ENCODE peak calls at places on chromosome 7, in nine cellular contexts. One of them, this sample, is unnamed.

GRCh38 chr7:18895456-18895855 is 222.0 kb downstream of the TWIST1 start:
- DNase-seq in HCT116: peak; percentile 53
- DNase-seq in PC-3: peak; percentile 89
- DNase-seq in SK-N-SH: no peak
- DNase-seq in PC-9: peak; percentile 85
- DNase-seq in GM23338: no peak
- DNase-seq in OCI-LY7: no peak
- DNase-seq in GM23248: peak; percentile 79
- DNase-seq in Karpas-422: no peak
- DNase-seq in this sample: no peak

GRCh38 chr7:76220185-76221057 is 18.7 kb downstream of the SRRM3 start:
- DNase-seq in PC-3: peak; percentile 16
- DNase-seq in HCT116: no peak
- DNase-seq in GM23248: peak; percentile 59
- DNase-seq in OCI-LY7: no peak
- DNase-seq in PC-9: no peak
- DNase-seq in GM23338: peak; percentile 94
- DNase-seq in Karpas-422: no peak
- DNase-seq in SK-N-SH: peak; percentile 81
- DNase-seq in this sample: peak; percentile 71

GRCh38 chr7:16492513-16493062 is 27.1 kb upstream of the SOSTDC1 start:
- DNase-seq in PC-9: peak; percentile 54
- DNase-seq in Karpas-422: no peak
- DNase-seq in GM23338: no peak
- DNase-seq in SK-N-SH: no peak
- DNase-seq in HCT116: no peak
- DNase-seq in OCI-LY7: no peak
- DNase-seq in GM23248: no peak
- DNase-seq in PC-3: peak; percentile 46
- DNase-seq in this sample: peak; percentile 46

GRCh38 chr7:84490661-84491060 is 296.1 kb upstream of the SEMA3A start:
- DNase-seq in GM23338: peak; percentile 22
- DNase-seq in PC-9: no peak
- DNase-seq in OCI-LY7: no peak
- DNase-seq in Karpas-422: no peak
- DNase-seq in GM23248: peak; percentile 90
- DNase-seq in HCT116: no peak
- DNase-seq in SK-N-SH: no peak
- DNase-seq in PC-3: no peak
- DNase-seq in this sample: peak; percentile 11

GRCh38 chr7:512541-513311 is 6.9 kb downstream of the PDGFA start:
- DNase-seq in OCI-LY7: no peak
- DNase-seq in HCT116: no peak
- DNase-seq in Karpas-422: no peak
- DNase-seq in SK-N-SH: no peak
- DNase-seq in GM23248: no peak
- DNase-seq in PC-9: no peak
- DNase-seq in GM23338: no peak
- DNase-seq in PC-3: no peak
- DNase-seq in this sample: no peak

GRCh38 chr7:76302299-76303056 is at the start of gene HSPB1:
- DNase-seq in Karpas-422: no peak
- DNase-seq in GM23248: peak; percentile 94
- DNase-seq in GM23338: peak; percentile 90
- DNase-seq in HCT116: peak; percentile 79
- DNase-seq in OCI-LY7: peak; percentile 86
- DNase-seq in SK-N-SH: peak; percentile 93
- DNase-seq in PC-3: peak; percentile 87
- DNase-seq in PC-9: peak; percentile 77
- DNase-seq in this sample: peak; percentile 92

GRCh38 chr7:76273503-76273902 is 29.0 kb upstream of the HSPB1 start:
- DNase-seq in GM23248: no peak
- DNase-seq in HCT116: no peak
- DNase-seq in Karpas-422: no peak
- DNase-seq in SK-N-SH: no peak
- DNase-seq in PC-9: no peak
- DNase-seq in OCI-LY7: no peak
- DNase-seq in GM23338: no peak
- DNase-seq in PC-3: no peak
- DNase-seq in this sample: no peak

GRCh38 chr7:90923576-90923975 is 327.5 kb downstream of the CDK14 start:
- DNase-seq in PC-3: no peak
- DNase-seq in GM23338: no peak
- DNase-seq in Karpas-422: no peak
- DNase-seq in OCI-LY7: no peak
- DNase-seq in GM23248: no peak
- DNase-seq in SK-N-SH: no peak
- DNase-seq in HCT116: no peak
- DNase-seq in PC-9: no peak
- DNase-seq in this sample: no peak

GRCh38 chr7:1696671-1697498 is 26.8 kb downstream of the ELFN1 start:
- DNase-seq in Karpas-422: no peak
- DNase-seq in PC-9: no peak
- DNase-seq in SK-N-SH: peak; percentile 41
- DNase-seq in PC-3: no peak
- DNase-seq in GM23338: no peak
- DNase-seq in HCT116: no peak
- DNase-seq in OCI-LY7: no peak
- DNase-seq in GM23248: no peak
- DNase-seq in this sample: no peak

GRCh38 chr7:74579800-74580685 is 77.5 kb upstream of the GTF2I start:
- DNase-seq in PC-9: peak; percentile 94
- DNase-seq in HCT116: no peak
- DNase-seq in GM23338: no peak
- DNase-seq in OCI-LY7: no peak
- DNase-seq in SK-N-SH: no peak
- DNase-seq in GM23248: peak; percentile 68
- DNase-seq in Karpas-422: no peak
- DNase-seq in PC-3: peak; percentile 42
- DNase-seq in this sample: peak; percentile 86

GRCh38 chr7:15309891-15310290 is 251.9 kb downstream of the AGMO start:
- DNase-seq in Karpas-422: no peak
- DNase-seq in HCT116: no peak
- DNase-seq in SK-N-SH: no peak
- DNase-seq in GM23338: no peak
- DNase-seq in PC-3: peak; percentile 25
- DNase-seq in OCI-LY7: no peak
- DNase-seq in PC-9: no peak
- DNase-seq in GM23248: peak; percentile 87
- DNase-seq in this sample: no peak

GRCh38 chr7:40418445-40418844 is 283.6 kb downstream of the SUGCT start:
- DNase-seq in Karpas-422: no peak
- DNase-seq in GM23248: no peak
- DNase-seq in HCT116: no peak
- DNase-seq in GM23338: peak; percentile 27
- DNase-seq in PC-9: no peak
- DNase-seq in PC-3: no peak
- DNase-seq in SK-N-SH: no peak
- DNase-seq in OCI-LY7: no peak
- DNase-seq in this sample: no peak

GRCh38 chr7:18064242-18064838 is 36.7 kb upstream of the PRPS1L1 start:
- DNase-seq in PC-3: peak; percentile 77
- DNase-seq in SK-N-SH: peak; percentile 26
- DNase-seq in GM23248: peak; percentile 24
- DNase-seq in OCI-LY7: peak; percentile 6
- DNase-seq in HCT116: no peak
- DNase-seq in GM23338: peak; percentile 69
- DNase-seq in PC-9: no peak
- DNase-seq in Karpas-422: peak; percentile 71
- DNase-seq in this sample: peak; percentile 38

GRCh38 chr7:37282093-37282444 is 166.6 kb downstream of the ELMO1 start:
- DNase-seq in GM23248: no peak
- DNase-seq in Karpas-422: no peak
- DNase-seq in OCI-LY7: no peak
- DNase-seq in HCT116: no peak
- DNase-seq in PC-3: no peak
- DNase-seq in PC-9: no peak
- DNase-seq in GM23338: no peak
- DNase-seq in SK-N-SH: no peak
- DNase-seq in this sample: no peak

GRCh38 chr7:1460757-1461639 is 1.7 kb upstream of the MICALL2 start:
- DNase-seq in PC-9: no peak
- DNase-seq in PC-3: peak; percentile 34
- DNase-seq in OCI-LY7: no peak
- DNase-seq in GM23338: peak; percentile 66
- DNase-seq in SK-N-SH: no peak
- DNase-seq in HCT116: no peak
- DNase-seq in Karpas-422: no peak
- DNase-seq in GM23248: peak; percentile 69
- DNase-seq in this sample: peak; percentile 81

GRCh38 chr7:38700111-38700510 is 68.9 kb upstream of the AMPH start:
- DNase-seq in SK-N-SH: no peak
- DNase-seq in GM23338: no peak
- DNase-seq in OCI-LY7: no peak
- DNase-seq in PC-9: no peak
- DNase-seq in GM23248: no peak
- DNase-seq in Karpas-422: peak; percentile 29
- DNase-seq in PC-3: peak; percentile 54
- DNase-seq in HCT116: no peak
- DNase-seq in this sample: no peak

GRCh38 chr7:158374586-158374985 is 213.0 kb downstream of the PTPRN2 start:
- DNase-seq in SK-N-SH: no peak
- DNase-seq in OCI-LY7: no peak
- DNase-seq in HCT116: no peak
- DNase-seq in GM23338: no peak
- DNase-seq in Karpas-422: no peak
- DNase-seq in GM23248: peak; percentile 53
- DNase-seq in PC-3: peak; percentile 47
- DNase-seq in PC-9: no peak
- DNase-seq in this sample: no peak
- H3K9me2 ChIP-seq in SK-N-SH: no peaks in the 10 kb centered on the region
- H3K9me2 ChIP-seq in OCI-LY7: no peaks in the 10 kb centered on the region
- H3K9me2 ChIP-seq in HCT116: no peaks in the 10 kb centered on the region
- H3K9me2 ChIP-seq in GM23338: no peaks in the 10 kb centered on the region
- H3K9me2 ChIP-seq in Karpas-422: no peaks in the 10 kb centered on the region
- H3K9me2 ChIP-seq in GM23248: no peaks in the 10 kb centered on the region
- H3K9me2 ChIP-seq in PC-3: no peaks in the 10 kb centered on the region
- H3K9me2 ChIP-seq in PC-9: no peaks in the 10 kb centered on the region
- H3K9me2 ChIP-seq in this sample: no peaks in the 10 kb centered on the region

DNA sequence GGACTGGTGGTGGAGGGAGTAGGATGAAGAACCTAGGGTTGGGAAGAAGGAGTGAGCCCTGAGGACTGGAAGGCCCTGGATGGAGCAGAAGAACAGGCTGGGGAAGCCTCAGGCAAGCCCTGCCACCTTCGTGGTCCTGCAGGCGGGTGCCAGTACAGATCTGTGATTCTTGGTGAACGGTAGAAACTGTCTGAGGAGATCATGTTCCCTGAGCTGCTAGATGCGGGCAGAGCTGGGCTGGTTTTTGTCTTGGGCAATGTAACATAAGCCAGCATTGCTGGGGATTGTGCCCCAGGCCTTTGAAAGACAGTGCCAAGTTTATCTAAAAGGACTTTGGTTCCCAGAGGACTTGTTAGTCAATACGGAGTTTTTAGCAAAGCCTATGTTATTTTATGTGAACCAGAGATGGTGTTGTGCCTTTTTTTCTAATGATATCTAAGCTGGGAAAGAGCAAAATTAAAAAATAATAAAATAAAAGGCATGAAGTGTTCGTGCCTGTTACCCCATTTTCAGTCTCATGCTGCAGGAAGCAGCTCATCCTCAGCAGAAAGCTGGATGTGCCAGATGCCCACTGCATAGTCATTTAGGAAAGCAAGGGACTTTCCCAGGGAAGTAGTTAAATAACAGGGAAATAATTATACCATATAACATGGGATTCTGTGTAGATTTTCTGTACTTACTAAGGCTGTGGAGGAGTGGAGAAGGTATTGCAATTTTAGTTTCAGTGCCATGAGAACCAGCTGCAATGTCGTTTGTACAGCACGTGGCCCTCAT is 24.4 kb upstream of the FIGNL1 start:
- DNase-seq in PC-3: no peak
- DNase-seq in OCI-LY7: no peak
- DNase-seq in GM23338: no peak
- DNase-seq in Karpas-422: no peak
- DNase-seq in GM23248: no peak
- DNase-seq in PC-9: peak; percentile 69
- DNase-seq in SK-N-SH: no peak
- DNase-seq in HCT116: no peak
- DNase-seq in this sample: no peak
- H3K9me2 ChIP-seq in PC-3: no peaks in the 10 kb centered on the region
- H3K9me2 ChIP-seq in OCI-LY7: no peaks in the 10 kb centered on the region
- H3K9me2 ChIP-seq in GM23338: no peaks in the 10 kb centered on the region
- H3K9me2 ChIP-seq in Karpas-422: no peaks in the 10 kb centered on the region
- H3K9me2 ChIP-seq in GM23248: no peaks in the 10 kb centered on the region
- H3K9me2 ChIP-seq in PC-9: no peaks in the 10 kb centered on the region
- H3K9me2 ChIP-seq in SK-N-SH: no peaks in the 10 kb centered on the region
- H3K9me2 ChIP-seq in HCT116: no peaks in the 10 kb centered on the region
- H3K9me2 ChIP-seq in this sample: no peaks in the 10 kb centered on the region

GRCh38 chr7:155187061-155187785 is 110.5 kb upstream of the INSIG1 start:
- DNase-seq in PC-9: no peak
- DNase-seq in Karpas-422: no peak
- DNase-seq in SK-N-SH: no peak
- DNase-seq in GM23338: no peak
- DNase-seq in GM23248: no peak
- DNase-seq in OCI-LY7: no peak
- DNase-seq in PC-3: no peak
- DNase-seq in HCT116: no peak
- DNase-seq in this sample: no peak

GRCh38 chr7:155189600-155189989 is 108.1 kb upstream of the INSIG1 start:
- DNase-seq in GM23248: peak; percentile 25
- DNase-seq in PC-3: no peak
- DNase-seq in HCT116: no peak
- DNase-seq in OCI-LY7: no peak
- DNase-seq in GM23338: no peak
- DNase-seq in Karpas-422: no peak
- DNase-seq in PC-9: no peak
- DNase-seq in SK-N-SH: no peak
- DNase-seq in this sample: no peak

GRCh38 chr7:155188821-155189599 is 108.7 kb upstream of the INSIG1 start:
- DNase-seq in SK-N-SH: no peak
- DNase-seq in GM23248: peak; percentile 50
- DNase-seq in PC-3: no peak
- DNase-seq in OCI-LY7: no peak
- DNase-seq in PC-9: no peak
- DNase-seq in GM23338: no peak
- DNase-seq in Karpas-422: no peak
- DNase-seq in HCT116: no peak
- DNase-seq in this sample: no peak

GRCh38 chr7:155190608-155191536 is 106.8 kb upstream of the INSIG1 start:
- DNase-seq in PC-3: peak; percentile 39
- DNase-seq in HCT116: no peak
- DNase-seq in OCI-LY7: peak; percentile 44
- DNase-seq in GM23338: peak; percentile 79
- DNase-seq in PC-9: no peak
- DNase-seq in GM23248: peak; percentile 73
- DNase-seq in SK-N-SH: peak; percentile 94
- DNase-seq in Karpas-422: peak; percentile 74
- DNase-seq in this sample: peak; percentile 72

GRCh38 chr7:155188357-155188756 is 109.3 kb upstream of the INSIG1 start:
- DNase-seq in PC-3: peak; percentile 14
- DNase-seq in OCI-LY7: no peak
- DNase-seq in HCT116: no peak
- DNase-seq in Karpas-422: no peak
- DNase-seq in GM23248: no peak
- DNase-seq in PC-9: no peak
- DNase-seq in GM23338: no peak
- DNase-seq in SK-N-SH: no peak
- DNase-seq in this sample: no peak
- H3K9me2 ChIP-seq in PC-3: no peaks in the 10 kb centered on the region
- H3K9me2 ChIP-seq in OCI-LY7: no peaks in the 10 kb centered on the region
- H3K9me2 ChIP-seq in HCT116: no peaks in the 10 kb centered on the region
- H3K9me2 ChIP-seq in Karpas-422: no peaks in the 10 kb centered on the region
- H3K9me2 ChIP-seq in GM23248: no peaks in the 10 kb centered on the region
- H3K9me2 ChIP-seq in PC-9: no peaks in the 10 kb centered on the region
- H3K9me2 ChIP-seq in GM23338: no peaks in the 10 kb centered on the region
- H3K9me2 ChIP-seq in SK-N-SH: no peaks in the 10 kb centered on the region
- H3K9me2 ChIP-seq in this sample: no peaks in the 10 kb centered on the region

GRCh38 chr7:73446716-73447115 is 13.1 kb downstream of the FZD9 start:
- DNase-seq in PC-9: no peak
- DNase-seq in OCI-LY7: no peak
- DNase-seq in Karpas-422: no peak
- DNase-seq in PC-3: no peak
- DNase-seq in HCT116: no peak
- DNase-seq in SK-N-SH: no peak
- DNase-seq in GM23248: no peak
- DNase-seq in GM23338: no peak
- DNase-seq in this sample: no peak
- H3K9me2 ChIP-seq in PC-9: no peaks in the 10 kb centered on the region
- H3K9me2 ChIP-seq in OCI-LY7: no peaks in the 10 kb centered on the region
- H3K9me2 ChIP-seq in Karpas-422: no peaks in the 10 kb centered on the region
- H3K9me2 ChIP-seq in PC-3: no peaks in the 10 kb centered on the region
- H3K9me2 ChIP-seq in HCT116: no peaks in the 10 kb centered on the region
- H3K9me2 ChIP-seq in SK-N-SH: no peaks in the 10 kb centered on the region
- H3K9me2 ChIP-seq in GM23248: no peaks in the 10 kb centered on the region
- H3K9me2 ChIP-seq in GM23338: no peaks in the 10 kb centered on the region
- H3K9me2 ChIP-seq in this sample: no peaks in the 10 kb centered on the region

This sample was measured in hepatocyte.